ENCODE peak calls at places on chromosomes 7 and 10, in ten cellular contexts. U is GM23338, J is HL-60, E is prostate gland, R is suprapubic skin, S is stomach, C is Panc1, K is HCT116, Z is endothelial cell of umbilical vein, L is transverse colon. Y is an unnamed sample.
A peak's percentile ranks its signal among the peaks of the same experiment; 100 is the strongest.

GRCh38 chr7:139505563-139505962 is 17.9 kb upstream of the CLEC2L start:
- DNase-seq in S (no peak), C (no peak), K (peak; percentile 15), L (no peak), R (no peak), Z (no peak), J (no peak), U (peak; percentile 89), E (no peak), Y (no peak)

GRCh38 chr7:22193361-22194016 is 163.5 kb downstream of the RAPGEF5 start:
- DNase-seq in Z (no peak), J (no peak), R (no peak), E (no peak), U (peak; percentile 89), K (no peak), S (no peak), L (no peak), C (no peak), Y (no peak)

GRCh38 chr10:113069595-113069994 is 119.5 kb downstream of the TCF7L2 start:
- DNase-seq in J (no peak), U (no peak), K (peak; percentile 65), R (no peak), Z (no peak), E (no peak), L (no peak), S (no peak), C (no peak), Y (no peak)

GRCh38 chr10:91856637-91857036 is 52.6 kb downstream of the FGFBP3 start:
- DNase-seq in E (no peak), J (no peak), R (no peak), U (peak; percentile 62), K (peak; percentile 3), S (no peak), L (no peak), Z (peak; percentile 37), C (peak; percentile 8), Y (no peak)

GRCh38 chr10:103711351-103711994 is 143.9 kb downstream of the SH3PXD2A start:
- DNase-seq in E (no peak), J (no peak), K (no peak), U (peak; percentile 70), L (no peak), C (no peak), Z (no peak), R (no peak), S (no peak), Y (no peak)

GRCh38 chr10:80202934-80203834 is 2.2 kb downstream of the ANXA11 start:
- DNase-seq in K (peak; percentile 83), J (peak; percentile 92), L (peak; percentile 72), S (peak; percentile 73), C (no peak), Z (peak; percentile 65), R (peak; percentile 85), E (peak; percentile 58), U (peak; percentile 65), Y (peak; percentile 88)

GRCh38 chr7:30648744-30649540 is 33.3 kb downstream of the CRHR2 start:
- DNase-seq in R (no peak), U (no peak), Z (no peak), L (no peak), K (no peak), J (no peak), C (no peak), E (no peak), S (no peak), Y (peak; percentile 20)

GRCh38 chr7:95028683-95029082 is 121.3 kb downstream of the PPP1R9A start:
- DNase-seq in K (no peak), Z (no peak), J (no peak), E (no peak), R (no peak), L (no peak), C (no peak), S (no peak), U (no peak), Y (no peak)

GRCh38 chr10:86655596-86655995 is 1.2 kb downstream of the OPN4 start:
- DNase-seq in Z (no peak), L (peak; percentile 1), J (no peak), U (no peak), S (no peak), C (no peak), E (no peak), K (no peak), R (peak; percentile 40), Y (peak; percentile 41)

GRCh38 chr7:119197872-119198527 is 973.5 kb downstream of the ANKRD7 start:
- DNase-seq in J (peak; percentile 45), Z (peak; percentile 12), U (peak; percentile 88), K (peak; percentile 29), L (no peak), S (peak; percentile 42), R (no peak), E (peak; percentile 21), C (peak; percentile 22), Y (no peak)

GRCh38 chr7:85289279-85289678 is 102.4 kb upstream of the SEMA3D start:
- DNase-seq in K (no peak), R (no peak), S (no peak), C (no peak), J (no peak), E (no peak), L (no peak), U (peak; percentile 5), Z (no peak), Y (no peak)

GRCh38 chr7:149741629-149742028 is 31.8 kb downstream of the ZNF467 start:
- DNase-seq in U (no peak), R (no peak), L (no peak), C (no peak), K (no peak), E (no peak), S (no peak), Z (peak; percentile 9), J (peak; percentile 56), Y (peak; percentile 68)
- H3K4me3 ChIP-seq in U (peak overlapping the region; percentile 1), R (peak overlapping the region; percentile 33), L (peak overlapping the region; percentile 18), C (peak overlapping the region; percentile 65), K (peak overlapping the region; percentile 51), E (no peak overlapping the region), S (peak overlapping the region; percentile 41), Z (peak overlapping the region; percentile 6), J (peak overlapping the region; percentile 38), Y (no peak overlapping the region)

DNA sequence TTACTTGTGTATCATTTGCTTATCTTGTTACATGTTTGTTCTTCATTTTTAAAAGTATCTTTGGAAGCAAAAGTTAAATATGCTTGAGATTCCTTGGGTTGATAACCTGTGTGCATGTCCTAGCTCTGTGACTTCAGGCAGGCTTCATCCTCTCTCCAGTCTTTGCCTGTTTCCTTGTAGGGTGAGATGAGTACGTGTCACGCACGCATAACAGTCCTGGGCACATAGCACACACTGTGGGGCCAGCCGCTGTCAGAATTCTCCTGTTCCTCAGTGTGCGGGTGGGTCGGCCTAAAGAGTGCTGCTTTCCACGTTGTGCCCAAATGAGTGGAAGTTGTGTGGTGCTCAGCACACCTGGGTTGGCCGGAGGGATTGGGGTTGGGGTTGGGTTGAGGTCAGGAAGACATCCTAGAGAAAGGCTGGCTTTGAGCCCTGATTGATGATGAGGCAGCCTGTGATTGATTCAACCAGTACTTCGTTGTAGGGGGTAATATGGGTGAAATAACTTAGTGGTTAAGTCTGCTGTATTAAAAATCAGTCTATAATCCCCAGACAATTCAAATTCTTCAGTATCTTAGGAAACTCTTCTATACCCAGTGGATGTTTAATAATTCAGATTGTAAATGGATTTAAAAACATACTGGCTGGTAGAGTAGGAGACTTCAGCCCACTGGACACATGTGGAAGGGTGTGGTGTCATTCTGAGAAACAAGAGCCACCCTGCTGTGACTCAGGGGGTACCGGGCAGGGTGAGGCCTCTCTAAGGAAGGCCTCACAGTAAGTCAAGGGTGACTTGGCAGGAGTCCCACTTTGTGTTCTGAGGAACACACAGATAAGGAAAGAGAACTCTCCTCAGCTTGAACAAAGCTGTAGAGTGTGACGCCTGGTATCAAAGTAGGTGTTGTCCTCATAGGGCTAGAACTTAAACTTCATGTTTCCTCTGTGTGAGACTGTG is 54.8 kb downstream of the DAGLB start:
- DNase-seq in R (peak; percentile 82), K (peak; percentile 69), C (no peak), L (peak; percentile 95), J (peak; percentile 49), Z (peak; percentile 77), E (peak; percentile 49), S (peak; percentile 89), U (no peak), Y (peak; percentile 58)
- TF ChIP-seq POLR2AphosphoS5 in R (no peak), K (peak; percentile 41), C (no peak), L (peak; percentile 76), J (no peak), Z (no peak), E (no peak), S (peak; percentile 84), U (no peak), Y (no peak)

GRCh38 chr10:16832351-16833080 is 15.3 kb upstream of the RSU1 start:
- DNase-seq in L (peak; percentile 66), K (no peak), R (no peak), C (no peak), S (peak; percentile 62), J (no peak), Z (peak; percentile 98), U (no peak), E (peak; percentile 65), Y (no peak)

DNA sequence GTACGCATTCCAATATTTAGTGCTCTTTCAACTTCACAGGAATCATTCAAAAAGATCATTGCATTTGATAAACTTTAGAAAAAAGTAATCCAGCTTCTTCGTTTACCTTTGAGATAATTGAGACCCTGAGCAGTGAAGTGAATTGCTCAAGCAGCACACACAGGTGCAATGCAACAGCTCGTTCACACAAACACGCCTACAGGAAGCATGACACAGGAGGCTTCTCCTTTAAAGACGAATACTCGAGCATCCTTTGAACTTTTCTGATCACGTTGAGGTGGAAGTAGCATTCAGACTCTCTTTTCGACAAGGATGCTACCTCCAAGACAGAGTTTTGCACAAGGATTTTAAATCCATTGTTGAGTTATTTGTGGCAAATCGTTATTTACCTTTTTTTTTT is 18.0 kb upstream of the RSU1 start:
- DNase-seq in Z (no peak), R (no peak), C (no peak), L (no peak), E (no peak), U (no peak), J (no peak), S (no peak), K (no peak), Y (no peak)
- H3K4me3 ChIP-seq in Z (no peak overlapping the region), R (no peak overlapping the region), C (no peak overlapping the region), L (no peak overlapping the region), E (no peak overlapping the region), U (no peak overlapping the region), J (no peak overlapping the region), S (no peak overlapping the region), K (no peak overlapping the region), Y (no peak overlapping the region)

GRCh38 chr10:64365663-64366062 is 844.5 kb downstream of the REEP3 start:
- DNase-seq in K (no peak), L (no peak), E (no peak), U (no peak), C (no peak), S (no peak), Z (no peak), R (no peak), J (no peak), Y (no peak)

GRCh38 chr10:64368298-64368697 is 847.1 kb downstream of the REEP3 start:
- DNase-seq in S (no peak), Z (no peak), E (no peak), K (no peak), C (no peak), J (no peak), U (no peak), R (no peak), L (no peak), Y (no peak)

DNA sequence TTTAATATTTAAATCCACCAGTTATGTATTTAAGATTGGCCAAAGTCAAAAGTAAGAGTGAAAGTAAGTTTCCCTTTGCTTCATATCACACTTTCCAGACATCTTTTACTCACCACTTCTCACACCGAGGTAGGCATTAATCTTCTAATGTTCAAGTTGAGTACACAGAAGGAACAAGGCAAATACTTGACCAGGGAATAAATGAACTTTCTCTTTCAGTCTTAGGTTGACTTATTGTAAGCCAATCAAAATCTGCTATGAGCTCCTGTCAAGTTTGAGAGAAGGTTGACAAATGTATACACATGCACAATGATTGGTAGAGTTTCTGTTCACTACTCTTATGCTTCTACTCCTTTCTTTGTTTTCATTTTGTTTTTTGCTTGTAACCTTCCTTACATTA is 842.5 kb downstream of the REEP3 start:
- DNase-seq in K (no peak), S (no peak), L (no peak), E (no peak), J (no peak), R (no peak), U (no peak), C (no peak), Z (no peak), Y (no peak)
- TF ChIP-seq POLR2AphosphoS5 in K (no peak), S (no peak), L (no peak), E (no peak), J (no peak), R (no peak), U (no peak), C (no peak), Z (no peak), Y (no peak)